ENCODE peak calls at places on chromosomes 6 and 20, in four cellular contexts. T, A, K and R are unnamed samples.

GRCh38 chr6:159595173-159595572 is 97.9 kb downstream of the SOD2 start:
- DNase-seq in T (peak), K (no peak), A (peak), R (peak)

GRCh38 chr6:136696238-136696637 is 96.0 kb downstream of the MAP3K5 start:
- DNase-seq in K (no peak), T (no peak), A (no peak), R (peak)

GRCh38 chr20:44785768-44786167 is 24.6 kb downstream of the RIMS4 start:
- DNase-seq in T (no peak), K (no peak), A (no peak), R (no peak)

GRCh38 chr6:117270121-117270959 is 5.0 kb downstream of the VGLL2 start:
- DNase-seq in A (no peak), T (no peak), K (no peak), R (no peak)

GRCh38 chr6:166318649-166319600 is 10.7 kb upstream of the PRR18 start:
- DNase-seq in A (no peak), T (no peak), K (peak), R (no peak)

GRCh38 chr6:10891960-10892359 is 5.1 kb downstream of the SYCP2L start:
- DNase-seq in T (no peak), K (no peak), A (no peak), R (no peak)

GRCh38 chr6:22361576-22361975 is 64.7 kb upstream of the PRL start:
- DNase-seq in K (no peak), A (no peak), T (no peak), R (no peak)

GRCh38 chr20:3000852-3001523 is 42.4 kb upstream of the GNRH2 start:
- DNase-seq in T (peak), A (peak), K (no peak), R (peak)

GRCh38 chr6:40295251-40295949 is 291.8 kb downstream of the LRFN2 start:
- DNase-seq in K (no peak), A (no peak), T (peak), R (no peak)

GRCh38 chr20:52033313-52033712 is 158.3 kb downstream of the ZFP64 start:
- DNase-seq in K (no peak), A (no peak), T (no peak), R (no peak)

GRCh38 chr20:48205786-48206185 is 420.5 kb upstream of the SULF2 start:
- DNase-seq in T (no peak), A (no peak), K (no peak), R (peak)

GRCh38 chr6:21189721-21190120 is 403.8 kb upstream of the SOX4 start:
- DNase-seq in K (no peak), A (no peak), T (no peak), R (no peak)

GRCh38 chr20:25750765-25751696 is 54.4 kb upstream of the ZNF337 start:
- DNase-seq in K (peak), A (peak), T (peak), R (no peak)